ENCODE peak calls at places on chromosomes 11 and 22, in seven cellular contexts. N is heart right ventricle, S is Peyer's patch, R is PC-3, I is AG10803, E is HL-60, F is astrocyte of the spinal cord. J is an unnamed sample.

GRCh38 chr11:11731311-11732083 is 109.7 kb upstream of the GALNT18 start:
- DNase-seq in F (peak), N (no peak), E (no peak), S (no peak), R (peak), I (peak), J (peak)

GRCh38 chr22:26642465-26643367 is 14.7 kb upstream of the MIAT start:
- DNase-seq in R (no peak), I (no peak), E (no peak), F (peak), N (peak), S (no peak), J (no peak)

GRCh38 chr11:35623708-35624168 is 5.5 kb downstream of the FJX1 start:
- DNase-seq in N (no peak), S (no peak), I (peak), F (peak), E (no peak), R (peak), J (peak)

GRCh38 chr22:37991738-37992442 is 7.5 kb upstream of the SOX10 start:
- DNase-seq in E (no peak), R (no peak), N (no peak), F (no peak), S (no peak), I (no peak), J (no peak)

GRCh38 chr11:12258451-12258850 is 118.9 kb upstream of the PARVA start:
- DNase-seq in F (peak), E (no peak), I (no peak), S (no peak), R (peak), N (no peak), J (peak)

GRCh38 chr11:61967924-61968757 is 707 bp upstream of the FTH1 start:
- DNase-seq in R (peak), E (no peak), N (peak), S (peak), F (peak), I (peak), J (no peak)

GRCh38 chr11:117900720-117901440 is 24.4 kb upstream of the FXYD6 start:
- DNase-seq in I (no peak), N (no peak), R (no peak), F (no peak), E (no peak), S (no peak), J (peak)

GRCh38 chr11:71931245-71931602 is 2.4 kb downstream of the RNF121 start:
- DNase-seq in S (no peak), E (no peak), R (no peak), N (no peak), I (no peak), F (peak), J (no peak)

GRCh38 chr22:20211997-20212753 is 55.9 kb downstream of the RTN4R start:
- DNase-seq in R (no peak), I (no peak), S (peak), F (no peak), E (no peak), N (peak), J (peak)

GRCh38 chr11:124886978-124887666 is 10.5 kb downstream of the ROBO4 start:
- DNase-seq in S (no peak), N (no peak), R (no peak), F (no peak), E (no peak), I (no peak), J (no peak)

GRCh38 chr11:110147965-110148709 is 54.9 kb downstream of the ZC3H12C start:
- DNase-seq in S (no peak), I (peak), F (peak), N (no peak), E (no peak), R (peak), J (peak)

GRCh38 chr11:75602916-75603315 is 40.9 kb downstream of the SERPINH1 start:
- DNase-seq in N (no peak), R (peak), E (no peak), I (peak), S (no peak), F (peak), J (no peak)

GRCh38 chr22:33886696-33887095 is 33.6 kb downstream of the LARGE1 start:
- DNase-seq in I (no peak), R (no peak), E (no peak), S (no peak), F (no peak), N (no peak), J (no peak)

GRCh38 chr11:2185324-2186085 is 13.9 kb upstream of the TH start:
- DNase-seq in S (no peak), F (no peak), E (no peak), R (no peak), I (no peak), N (no peak), J (no peak)

GRCh38 chr22:36461665-36462474 is 19.6 kb downstream of the TXN2 start:
- DNase-seq in F (peak), N (no peak), S (no peak), R (peak), E (no peak), I (peak), J (peak)

GRCh38 chr11:9626778-9627394 is 37.0 kb upstream of the SWAP70 start:
- DNase-seq in I (no peak), F (no peak), N (peak), R (no peak), E (no peak), S (no peak), J (no peak)

GRCh38 chr22:40043086-40043485 is 48.3 kb downstream of the FAM83F start:
- DNase-seq in E (no peak), N (no peak), S (no peak), R (peak), I (peak), F (no peak), J (no peak)

GRCh38 chr11:68040957-68041591 is 2.2 kb downstream of the TCIRG1 start:
- DNase-seq in I (no peak), S (no peak), N (no peak), F (no peak), R (no peak), E (no peak), J (no peak)
- H3K4me3 ChIP-seq in I (peak), S (peak), N (peak), F (peak), R (peak), E (peak), J (peak)

GRCh38 chr11:121514401-121514981 is 61.7 kb upstream of the SORL1-AS1 start:
- DNase-seq in F (no peak), E (no peak), I (no peak), S (no peak), R (no peak), N (no peak), J (no peak)
- TF ChIP-seq CTCF in F (no peak), E (no peak), I (no peak), S (no peak), R (no peak), N (no peak), J (no peak)

DNA sequence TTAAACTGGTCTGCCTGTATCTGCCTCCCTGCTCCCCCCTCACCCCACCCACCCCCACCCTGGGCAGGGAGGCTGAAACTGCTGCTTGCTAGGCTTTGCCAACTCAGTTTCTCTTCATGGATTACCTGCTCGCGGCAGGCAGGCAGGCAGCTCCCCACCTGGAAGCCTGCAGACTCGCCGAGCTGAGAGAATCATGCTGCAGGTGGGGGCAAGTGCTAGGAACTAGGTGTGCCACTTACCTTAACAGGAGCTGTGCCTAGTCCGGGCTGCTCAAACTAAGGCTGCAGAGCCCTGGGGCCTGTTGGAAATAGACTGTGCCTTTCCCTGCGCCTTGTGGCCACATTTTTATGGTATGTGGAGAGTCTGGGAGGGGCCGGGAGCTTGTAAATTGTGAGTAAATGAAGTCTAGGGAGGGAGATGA is 30.3 kb downstream of the MARK2 start:
- DNase-seq in S (peak), R (peak), N (no peak), F (no peak), E (no peak), I (no peak), J (peak)
- H3K4me3 ChIP-seq in S (no peak), R (peak), N (no peak), F (no peak), E (no peak), I (no peak), J (no peak)

GRCh38 chr11:14905104-14906033 is 13.3 kb upstream of the CYP2R1 start:
- DNase-seq in I (peak), E (peak), N (peak), R (no peak), S (peak), F (peak), J (no peak)
- TF ChIP-seq CTCF in I (peak), E (no peak), N (peak), R (no peak), S (peak), F (peak), J (peak)

GRCh38 chr11:86954288-86955110 is 696 bp downstream of the FZD4 start:
- DNase-seq in R (no peak), N (peak), F (no peak), S (peak), E (no peak), I (no peak), J (no peak)
- H3K4me3 ChIP-seq in R (peak), N (peak), F (peak), S (peak), E (peak), I (peak), J (peak)

J was measured in bronchial epithelial cell.